ENCODE peak calls at places on chromosomes 11 and 22, in five cellular contexts. I is kidney glomerular epithelial cell; P is stimulated activated effector memory CD8-positive, alpha-beta T cell treated with anti-CD3 and anti-CD28 coated beads, Interleukin-12 subunit alpha, Interleukin-12 subunit beta, amount 100 ng/mL, for 72 hours; N is NCI-H460; O is NCI-H1417. T is an unnamed sample.

GRCh38 chr11:12606597-12606996 is 67.6 kb upstream of the TEAD1 start:
- DNase-seq in I (peak; percentile 20), P (no peak), N (no peak), O (no peak), T (no peak)

GRCh38 chr11:11229691-11230090 is 123.4 kb downstream of the CSNK2A3 start:
- DNase-seq in I (no peak), P (no peak), N (no peak), O (no peak), T (no peak)

GRCh38 chr11:69205929-69206612 is 50.3 kb downstream of the SMIM38 start:
- DNase-seq in I (no peak), P (no peak), N (no peak), O (no peak), T (no peak)

GRCh38 chr11:66996609-66997273 is 21.6 kb downstream of the C11orf86 start:
- DNase-seq in I (no peak), P (no peak), N (no peak), O (no peak), T (no peak)

GRCh38 chr11:59710136-59710847 is 3.4 kb downstream of the OR10V1 start:
- DNase-seq in I (no peak), P (no peak), N (no peak), O (no peak), T (no peak)

GRCh38 chr11:1206391-1207271 is 16.2 kb upstream of the MUC5B start:
- DNase-seq in I (no peak), P (no peak), N (no peak), O (no peak), T (no peak)

GRCh38 chr11:69899957-69900821 is 81.0 kb upstream of the FGF3 start:
- DNase-seq in I (no peak), P (no peak), N (no peak), O (no peak), T (no peak)

GRCh38 chr11:73889019-73889418 is 12.2 kb downstream of the PAAF1 start:
- DNase-seq in I (no peak), P (no peak), N (no peak), O (no peak), T (no peak)

GRCh38 chr11:108494182-108494581 is 4.0 kb downstream of the POGLUT3 start:
- DNase-seq in I (no peak), P (no peak), N (no peak), O (no peak), T (no peak)

GRCh38 chr11:42175203-42175602 is 715.8 kb upstream of the LRRC4C start:
- DNase-seq in I (no peak), P (no peak), N (no peak), O (no peak), T (no peak)

GRCh38 chr22:37892566-37893338 is 13.3 kb upstream of the MICALL1 start:
- DNase-seq in I (no peak), P (no peak), N (no peak), O (no peak), T (no peak)

GRCh38 chr11:104872393-104872792 is 25.9 kb downstream of the CASP12 start:
- DNase-seq in I (no peak), P (no peak), N (no peak), O (no peak), T (no peak)

GRCh38 chr22:49247194-49247924 is 580.3 kb downstream of the BRD1 start:
- DNase-seq in I (no peak), P (no peak), N (no peak), O (no peak), T (no peak)

GRCh38 chr22:25372000-25372595 is 152.7 kb downstream of the CRYBB2 start:
- DNase-seq in I (no peak), P (no peak), N (no peak), O (no peak), T (no peak)

GRCh38 chr11:14305649-14306048 is 53.3 kb downstream of the RRAS2 start:
- DNase-seq in I (no peak), P (no peak), N (no peak), O (no peak), T (no peak)

GRCh38 chr11:96389604-96390402 is at the start of the genes CCDC82 and JRKL:
- DNase-seq in I (peak; percentile 91), P (peak; percentile 94), N (peak; percentile 93), O (peak; percentile 95), T (peak; percentile 99)

GRCh38 chr22:20568502-20569058 is 61.2 kb downstream of the MED15 start:
- DNase-seq in I (no peak), P (no peak), N (no peak), O (no peak), T (no peak)

GRCh38 chr22:39243443-39244072 is 1.2 kb downstream of the PDGFB start:
- DNase-seq in I (no peak), P (peak; percentile 24), N (no peak), O (no peak), T (no peak)

GRCh38 chr11:84524422-84525051 is 1102.6 kb downstream of the DLG2 start:
- DNase-seq in I (peak; percentile 17), P (no peak), N (peak; percentile 7), O (peak; percentile 9), T (no peak)

GRCh38 chr11:19595840-19596751 is 116.5 kb upstream of the NAV2 start:
- DNase-seq in I (peak; percentile 87), P (no peak), N (no peak), O (no peak), T (no peak)

GRCh38 chr11:131664246-131664645 is 293.8 kb downstream of the NTM start:
- DNase-seq in I (no peak), P (no peak), N (no peak), O (no peak), T (no peak)

GRCh38 chr11:116843661-116844060 is 6.2 kb upstream of the APOA1 start:
- DNase-seq in I (no peak), P (no peak), N (no peak), O (no peak), T (no peak)

GRCh38 chr11:15627560-15627959 is 512.8 kb downstream of the INSC start:
- DNase-seq in I (peak; percentile 57), P (no peak), N (no peak), O (no peak), T (no peak)

GRCh38 chr11:21625982-21626381 is 566.9 kb upstream of the ANO5 start:
- DNase-seq in I (no peak), P (no peak), N (no peak), O (no peak), T (no peak)

GRCh38 chr11:65246506-65246905 is 15.3 kb upstream of the POLA2 start:
- DNase-seq in I (no peak), P (no peak), N (no peak), O (no peak), T (no peak)

GRCh38 chr11:3220521-3221407 is 2.2 kb upstream of the MRGPRG start:
- DNase-seq in I (no peak), P (no peak), N (no peak), O (no peak), T (no peak)

GRCh38 chr11:123560001-123560400 is 94.4 kb downstream of the SCN3B start:
- DNase-seq in I (no peak), P (no peak), N (no peak), O (peak; percentile 68), T (no peak)

GRCh38 chr11:129731316-129731715 is 84.3 kb upstream of the TMEM45B start:
- DNase-seq in I (no peak), P (no peak), N (no peak), O (no peak), T (no peak)

GRCh38 chr11:2298795-2299747 is 2.6 kb downstream of the C11orf21 start:
- DNase-seq in I (no peak), P (no peak), N (peak; percentile 14), O (no peak), T (no peak)

GRCh38 chr11:64003807-64004589 is 17.8 kb downstream of the OTUB1 start:
- DNase-seq in I (peak; percentile 3), P (no peak), N (no peak), O (no peak), T (no peak)

GRCh38 chr11:67438121-67438902 is 830 bp upstream of the PTPRCAP start:
- DNase-seq in I (no peak), P (peak; percentile 62), N (no peak), O (no peak), T (peak; percentile 69)

GRCh38 chr11:102794382-102794781 is 3.6 kb downstream of the MMP1 start:
- DNase-seq in I (peak; percentile 17), P (no peak), N (no peak), O (peak; percentile 16), T (no peak)

GRCh38 chr22:19378362-19378711 is 53.2 kb downstream of the HIRA start:
- DNase-seq in I (no peak), P (no peak), N (no peak), O (no peak), T (no peak)